ENCODE peak calls at places on chromosomes 1 and 21, in four cellular contexts. E, B, L and R are unnamed samples.

GRCh38 chr1:110519125-110519810 is at the start of gene KCNA10:
- DNase-seq in E (no peak), L (no peak), B (no peak), R (no peak)

GRCh38 chr21:16407403-16408279 is 677.9 kb downstream of the USP25 start:
- DNase-seq in E (no peak), B (no peak), L (no peak), R (no peak)

GRCh38 chr21:41186763-41187536 is 19.0 kb downstream of the BACE2 start:
- DNase-seq in L (no peak), B (no peak), E (no peak), R (no peak)

GRCh38 chr1:41317356-41317755 is 43.9 kb upstream of the FOXO6 start:
- DNase-seq in E (no peak), B (no peak), L (no peak), R (no peak)

GRCh38 chr1:89877756-89878155 is 56.9 kb downstream of the LRRC8D start:
- DNase-seq in E (no peak), L (no peak), B (no peak), R (no peak)

GRCh38 chr1:245180496-245180895 is 25.7 kb downstream of the KIF26B start:
- DNase-seq in E (no peak), L (no peak), B (no peak), R (no peak)

GRCh38 chr1:209527372-209527771 is 56.1 kb upstream of the CAMK1G start:
- DNase-seq in B (no peak), L (no peak), E (no peak), R (no peak)

GRCh38 chr1:64966158-64966963 is at the start of gene JAK1:
- DNase-seq in B (peak; percentile 76), E (peak; percentile 98), L (peak; percentile 32), R (peak; percentile 78)

GRCh38 chr1:28078262-28078661 is 10.1 kb downstream of the EYA3 start:
- DNase-seq in E (no peak), L (no peak), B (no peak), R (no peak)